ENCODE peak calls at places on chromosomes 16 and 17, in six cellular contexts. S, K, Z, N, T and G are unnamed samples.

GRCh38 chr17:13581925-13582324 is 19.8 kb downstream of the HS3ST3A1 start:
- DNase-seq in S (no peak), K (no peak), Z (no peak), N (no peak), T (no peak), G (no peak)

GRCh38 chr17:37094391-37094790 is 145.6 kb downstream of the AATF start:
- DNase-seq in S (no peak), K (no peak), Z (no peak), N (no peak), T (no peak), G (no peak)

GRCh38 chr16:8848939-8849391 is 19.8 kb downstream of the CARHSP1 start:
- DNase-seq in S (no peak), K (no peak), Z (peak), N (no peak), T (peak), G (no peak)

GRCh38 chr17:51044964-51045363 is 75.7 kb downstream of the SPAG9 start:
- DNase-seq in S (no peak), K (peak), Z (no peak), N (no peak), T (no peak), G (no peak)

GRCh38 chr17:48131216-48131824 is 23.8 kb downstream of the SNX11 start:
- DNase-seq in S (peak), K (peak), Z (peak), N (peak), T (peak), G (peak)

GRCh38 chr16:397135-397661 is at the start of gene NME4:
- DNase-seq in S (peak), K (peak), Z (peak), N (peak), T (peak), G (no peak)

GRCh38 chr17:16033729-16034349 is 34.2 kb downstream of the TTC19 start:
- DNase-seq in S (no peak), K (no peak), Z (no peak), N (no peak), T (no peak), G (no peak)

GRCh38 chr17:2101448-2102257 is 46.8 kb downstream of the HIC1 start:
- DNase-seq in S (no peak), K (no peak), Z (no peak), N (no peak), T (no peak), G (no peak)

GRCh38 chr17:62140836-62141235 is 75.8 kb upstream of the MED13 start:
- DNase-seq in S (no peak), K (no peak), Z (no peak), N (no peak), T (no peak), G (no peak)

GRCh38 chr16:28494141-28494851 is at the start of gene APOBR:
- DNase-seq in S (no peak), K (no peak), Z (no peak), N (no peak), T (no peak), G (no peak)

GRCh38 chr17:46003907-46004748 is 5.1 kb downstream of the STH start:
- DNase-seq in S (no peak), K (no peak), Z (no peak), N (no peak), T (peak), G (no peak)

GRCh38 chr17:58196610-58197009 is 4.1 kb downstream of the EPX start:
- DNase-seq in S (no peak), K (no peak), Z (no peak), N (no peak), T (no peak), G (no peak)

GRCh38 chr16:13425840-13426239 is 494.1 kb upstream of the ERCC4 start:
- DNase-seq in S (no peak), K (no peak), Z (no peak), N (no peak), T (no peak), G (no peak)

GRCh38 chr16:75733305-75734141 is 7.2 kb upstream of the CPHXL start:
- DNase-seq in S (peak), K (peak), Z (no peak), N (peak), T (peak), G (no peak)

GRCh38 chr17:7560172-7561027 is 1.3 kb upstream of the SENP3 start:
- DNase-seq in S (peak), K (peak), Z (peak), N (peak), T (peak), G (no peak)

GRCh38 chr16:30658731-30659506 is 688 bp downstream of the FBRS start:
- DNase-seq in S (peak), K (peak), Z (no peak), N (peak), T (peak), G (peak)

GRCh38 chr17:77579131-77579530 is 379.4 kb upstream of the TNRC6C start:
- DNase-seq in S (no peak), K (no peak), Z (no peak), N (no peak), T (no peak), G (no peak)

GRCh38 chr17:81244358-81245023 is 5.4 kb downstream of the NDUFAF8 start:
- DNase-seq in S (no peak), K (no peak), Z (no peak), N (no peak), T (no peak), G (no peak)

GRCh38 chr17:40118093-40118492 is 3.7 kb upstream of the MSL1 start:
- DNase-seq in S (no peak), K (no peak), Z (no peak), N (no peak), T (no peak), G (no peak)

GRCh38 chr17:80292557-80292956 is 31.9 kb downstream of the RNF213 start:
- DNase-seq in S (no peak), K (peak), Z (no peak), N (no peak), T (no peak), G (no peak)

GRCh38 chr16:35746963-35747657 is 2287.7 kb downstream of the TP53TG3F start:
- DNase-seq in S (no peak), K (no peak), Z (no peak), N (no peak), T (no peak), G (no peak)

GRCh38 chr16:68733570-68733969 is 3.5 kb upstream of the CDH1 start:
- DNase-seq in S (no peak), K (no peak), Z (no peak), N (no peak), T (no peak), G (no peak)

GRCh38 chr17:41919165-41919817 is 540 bp upstream of the ACLY start:
- DNase-seq in S (peak), K (peak), Z (peak), N (no peak), T (peak), G (peak)

GRCh38 chr16:54546481-54546880 is 259.9 kb upstream of the IRX3 start:
- DNase-seq in S (no peak), K (peak), Z (no peak), N (no peak), T (no peak), G (no peak)

GRCh38 chr17:58870747-58871146 is 115.1 kb downstream of the PPM1E start:
- DNase-seq in S (peak), K (no peak), Z (no peak), N (no peak), T (no peak), G (no peak)

GRCh38 chr16:8963825-8964441 is at the start of gene USP7:
- DNase-seq in S (peak), K (peak), Z (peak), N (peak), T (peak), G (peak)

GRCh38 chr16:51822471-51822870 is 671.4 kb upstream of the SALL1 start:
- DNase-seq in S (no peak), K (no peak), Z (no peak), N (no peak), T (no peak), G (no peak)

GRCh38 chr17:39755550-39756375 is 18.0 kb downstream of the GRB7 start:
- DNase-seq in S (no peak), K (no peak), Z (peak), N (no peak), T (peak), G (no peak)

GRCh38 chr17:42042598-42043319 is 7.6 kb downstream of the C17orf113 start:
- DNase-seq in S (no peak), K (no peak), Z (no peak), N (no peak), T (no peak), G (no peak)

GRCh38 chr16:86379505-86379846 is 130.9 kb upstream of the FOXF1 start:
- DNase-seq in S (no peak), K (no peak), Z (no peak), N (no peak), T (peak), G (no peak)

GRCh38 chr17:4634981-4635380 is 6.5 kb downstream of the ALOX15 start:
- DNase-seq in S (no peak), K (no peak), Z (no peak), N (no peak), T (no peak), G (no peak)

GRCh38 chr17:82281076-82281475 is 7.6 kb upstream of the CSNK1D start:
- DNase-seq in S (no peak), K (no peak), Z (no peak), N (no peak), T (no peak), G (no peak)

GRCh38 chr17:77322534-77323412 is 182.0 kb downstream of the SEC14L1 start:
- DNase-seq in S (peak), K (peak), Z (peak), N (peak), T (peak), G (peak)

GRCh38 chr17:20944014-20944905 is 98.6 kb downstream of the USP22 start:
- DNase-seq in S (peak), K (peak), Z (peak), N (no peak), T (no peak), G (peak)

GRCh38 chr17:50931003-50931878 is 65.1 kb upstream of the TOB1 start:
- DNase-seq in S (peak), K (peak), Z (peak), N (peak), T (peak), G (peak)

GRCh38 chr17:44006581-44007345 is 2.3 kb downstream of the NAGS start:
- DNase-seq in S (peak), K (peak), Z (peak), N (peak), T (peak), G (peak)

GRCh38 chr16:22685162-22685830 is 128.7 kb upstream of the HS3ST2 start:
- DNase-seq in S (no peak), K (no peak), Z (no peak), N (no peak), T (no peak), G (no peak)

GRCh38 chr17:81869221-81870154 is 1.6 kb downstream of the ARHGDIA start:
- DNase-seq in S (peak), K (peak), Z (peak), N (no peak), T (peak), G (no peak)

GRCh38 chr17:63070031-63070430 is 104.0 kb downstream of the TANC2 start:
- DNase-seq in S (no peak), K (no peak), Z (no peak), N (no peak), T (peak), G (no peak)

GRCh38 chr16:15775663-15776304 is 81.0 kb downstream of the MYH11 start:
- DNase-seq in S (no peak), K (no peak), Z (no peak), N (no peak), T (no peak), G (no peak)

GRCh38 chr17:17921192-17922082 is 50.8 kb downstream of the TOM1L2 start:
- DNase-seq in S (peak), K (peak), Z (peak), N (peak), T (peak), G (peak)
- H3K9ac ChIP-seq in S (peak), K (no peak), Z (no peak), N (no peak), T (peak), G (peak)

DNA sequence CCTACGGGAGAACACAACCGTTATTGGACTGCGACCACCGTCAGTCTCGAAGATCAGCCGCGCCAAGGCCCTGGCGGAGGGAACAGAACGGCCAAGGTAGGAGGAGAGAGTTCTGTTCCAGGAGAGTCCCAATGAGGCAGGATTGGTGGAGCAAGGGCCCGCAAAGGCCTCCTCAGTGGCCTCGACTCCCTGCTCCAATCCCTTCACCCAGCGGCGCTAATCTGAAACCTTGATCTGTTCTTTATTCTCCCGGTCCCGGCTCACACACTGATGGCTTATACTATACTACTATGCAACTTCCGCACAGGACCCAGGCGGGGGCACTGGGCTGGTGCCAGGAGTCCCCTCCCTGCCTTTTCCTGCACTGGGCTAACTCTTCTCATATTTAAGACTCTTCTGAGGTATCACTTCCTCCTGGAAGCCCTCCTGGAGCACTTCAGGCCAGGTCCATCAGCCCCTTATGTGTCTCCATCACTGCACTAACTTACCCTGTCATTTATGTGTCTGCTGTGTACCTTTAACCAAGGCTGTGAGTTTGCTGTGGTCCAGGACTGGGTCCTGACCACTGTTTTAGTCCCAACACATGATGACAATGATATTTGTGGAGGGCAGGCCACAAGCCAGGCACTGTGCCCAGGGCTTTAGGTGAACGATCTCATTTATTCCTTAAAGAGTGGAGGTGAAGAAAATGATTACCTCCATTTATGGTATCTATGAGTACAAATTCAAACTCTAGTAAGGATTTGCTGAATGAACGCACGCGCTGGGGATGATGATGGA is 6.9 kb downstream of the CCDC102A start:
- DNase-seq in S (no peak), K (no peak), Z (no peak), N (no peak), T (no peak), G (no peak)
- H3K9ac ChIP-seq in S (peak), K (no peak), Z (no peak), N (peak), T (no peak), G (peak)

DNA sequence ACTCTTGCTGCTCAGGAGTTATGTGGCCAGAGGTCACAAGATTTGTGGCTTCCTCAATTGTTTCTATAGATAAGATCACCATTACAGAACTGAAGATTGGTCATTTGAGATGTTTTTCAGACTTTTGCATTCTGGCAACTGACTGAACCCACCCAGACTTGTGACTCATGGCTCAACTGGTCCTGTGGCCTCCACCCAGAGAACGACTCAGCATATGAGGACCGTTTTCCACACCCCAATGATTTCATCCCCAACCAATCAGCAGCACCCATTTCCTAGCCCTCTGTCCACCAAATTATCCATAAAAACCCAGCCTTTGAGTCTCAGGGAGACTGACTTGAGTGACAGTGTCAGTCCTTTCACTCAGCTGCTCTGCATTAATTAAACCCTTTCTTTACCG is 143.2 kb upstream of the ASIC2 start:
- DNase-seq in S (peak), K (no peak), Z (no peak), N (no peak), T (no peak), G (no peak)
- H3K9ac ChIP-seq in S (no peak), K (no peak), Z (no peak), N (no peak), T (no peak), G (no peak)

DNA sequence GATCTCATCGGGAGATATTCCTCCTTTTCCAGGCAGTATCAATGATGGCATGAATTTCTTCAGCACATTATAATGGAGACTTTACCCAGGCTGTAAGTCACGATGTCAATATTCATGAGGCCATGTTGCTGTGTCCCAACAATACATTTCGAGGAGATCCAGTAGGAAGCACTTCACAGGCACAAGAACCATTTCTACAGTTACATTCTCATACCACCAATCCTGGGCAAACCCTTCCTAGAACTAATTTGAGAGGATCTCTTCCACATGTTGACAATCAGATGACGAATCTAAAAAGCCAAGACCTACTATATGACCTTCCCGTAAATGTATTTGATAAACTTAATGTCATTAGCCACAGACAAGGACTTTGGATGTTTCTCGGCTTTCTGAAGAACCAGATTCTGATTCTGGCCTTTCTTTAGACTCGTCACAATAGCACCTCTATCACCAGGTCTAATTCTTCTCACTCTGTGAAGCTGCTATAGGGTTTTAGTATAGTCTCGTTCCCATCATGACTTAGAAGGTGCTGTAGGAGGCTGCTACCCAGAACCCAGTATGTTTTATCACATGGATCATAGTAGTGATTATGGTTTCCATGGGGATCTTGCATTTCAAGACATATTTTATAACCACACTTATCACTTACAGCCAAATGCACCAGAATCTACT is 40.2 kb downstream of the C16orf87 start:
- DNase-seq in S (no peak), K (no peak), Z (no peak), N (no peak), T (no peak), G (no peak)
- H3K9ac ChIP-seq in S (peak), K (no peak), Z (peak), N (no peak), T (peak), G (no peak)

GRCh38 chr16:67407788-67408452 is 8.4 kb downstream of the ZDHHC1 start:
- DNase-seq in S (peak), K (no peak), Z (peak), N (no peak), T (no peak), G (no peak)

GRCh38 chr16:67405336-67405735 is 10.9 kb downstream of the ZDHHC1 start:
- DNase-seq in S (no peak), K (no peak), Z (no peak), N (no peak), T (no peak), G (no peak)

GRCh38 chr16:67406111-67406593 is 10.1 kb downstream of the ZDHHC1 start:
- DNase-seq in S (no peak), K (no peak), Z (no peak), N (no peak), T (no peak), G (no peak)

GRCh38 chr16:67406628-67407027 is 9.6 kb downstream of the ZDHHC1 start:
- DNase-seq in S (peak), K (no peak), Z (no peak), N (no peak), T (peak), G (no peak)

DNA sequence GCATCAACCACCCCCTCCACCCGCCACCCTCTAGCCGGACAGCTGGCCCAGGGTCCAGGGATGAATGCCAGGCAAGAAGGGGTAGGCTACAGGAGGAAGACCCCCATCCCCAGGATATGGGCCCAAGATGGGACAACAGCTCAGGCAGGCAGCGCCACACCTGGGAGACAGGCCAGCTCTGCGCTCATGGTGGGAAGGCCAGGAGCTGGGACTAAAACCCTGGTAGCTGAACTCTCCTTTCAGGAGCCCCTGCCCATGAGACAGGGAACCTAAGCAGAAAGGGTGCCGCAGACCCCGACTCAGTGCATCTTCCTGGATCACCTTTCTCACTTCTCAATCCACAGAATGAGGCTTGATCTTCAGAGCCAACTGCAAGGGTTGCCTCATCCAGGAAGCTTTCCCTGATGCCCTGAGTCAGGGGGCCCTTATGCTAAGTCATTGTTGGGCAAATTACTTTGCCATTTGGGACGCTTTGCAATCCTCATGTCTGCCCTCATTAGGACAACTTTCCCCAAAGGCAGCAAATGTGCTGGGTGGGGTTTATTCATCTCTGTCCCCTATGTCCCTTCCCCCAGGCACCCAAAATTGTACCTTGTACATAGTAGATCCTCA is 9.0 kb downstream of the ZDHHC1 start:
- DNase-seq in S (no peak), K (no peak), Z (no peak), N (no peak), T (peak), G (no peak)
- H3K9ac ChIP-seq in S (no peak), K (no peak), Z (no peak), N (no peak), T (peak), G (no peak)